ENCODE peak calls at places on chromosomes 1 and 21, in ten cellular contexts. One of them, this sample, is unnamed.

GRCh38 chr1:175742790-175743459 is 470 bp downstream of the TNR start:
- DNase-seq in breast epithelium: no peak
- DNase-seq in nephron progenitor cell: peak
- DNase-seq in Caki2: peak
- DNase-seq in HS-5: no peak
- DNase-seq in stimulated activated CD4-positive, alpha-beta T cell treated with anti-CD3 and anti-CD28 coated beads, Interleukin-4, amount 100 ng/mL, for 48 hours: no peak
- DNase-seq in T follicular helper cell: no peak
- DNase-seq in activated CD4-positive, CD25-positive, alpha-beta regulatory T cell treated with anti-CD3 and anti-CD28 coated beads, Interleukin-2, amount 50 U/mL, for 72 hours: no peak
- DNase-seq in cardiac fibroblast: peak
- DNase-seq in CD8-positive, alpha-beta T cell: no peak
- DNase-seq in this sample: no peak

GRCh38 chr1:167533851-167534300 is 15.5 kb upstream of the CD247 start:
- DNase-seq in breast epithelium: peak
- DNase-seq in nephron progenitor cell: peak
- DNase-seq in Caki2: peak
- DNase-seq in HS-5: no peak
- DNase-seq in stimulated activated CD4-positive, alpha-beta T cell treated with anti-CD3 and anti-CD28 coated beads, Interleukin-4, amount 100 ng/mL, for 48 hours: peak
- DNase-seq in T follicular helper cell: peak
- DNase-seq in activated CD4-positive, CD25-positive, alpha-beta regulatory T cell treated with anti-CD3 and anti-CD28 coated beads, Interleukin-2, amount 50 U/mL, for 72 hours: peak
- DNase-seq in cardiac fibroblast: peak
- DNase-seq in CD8-positive, alpha-beta T cell: peak
- DNase-seq in this sample: peak

GRCh38 chr1:145997156-145998023 is 1.0 kb upstream of the TXNIP start:
- DNase-seq in breast epithelium: no peak
- DNase-seq in nephron progenitor cell: peak
- DNase-seq in Caki2: no peak
- DNase-seq in HS-5: no peak
- DNase-seq in stimulated activated CD4-positive, alpha-beta T cell treated with anti-CD3 and anti-CD28 coated beads, Interleukin-4, amount 100 ng/mL, for 48 hours: no peak
- DNase-seq in T follicular helper cell: peak
- DNase-seq in activated CD4-positive, CD25-positive, alpha-beta regulatory T cell treated with anti-CD3 and anti-CD28 coated beads, Interleukin-2, amount 50 U/mL, for 72 hours: peak
- DNase-seq in cardiac fibroblast: peak
- DNase-seq in CD8-positive, alpha-beta T cell: peak
- DNase-seq in this sample: peak

GRCh38 chr1:19504796-19505693 is 19.7 kb upstream of the CAPZB start:
- DNase-seq in breast epithelium: no peak
- DNase-seq in nephron progenitor cell: no peak
- DNase-seq in Caki2: peak
- DNase-seq in HS-5: peak
- DNase-seq in stimulated activated CD4-positive, alpha-beta T cell treated with anti-CD3 and anti-CD28 coated beads, Interleukin-4, amount 100 ng/mL, for 48 hours: no peak
- DNase-seq in T follicular helper cell: no peak
- DNase-seq in activated CD4-positive, CD25-positive, alpha-beta regulatory T cell treated with anti-CD3 and anti-CD28 coated beads, Interleukin-2, amount 50 U/mL, for 72 hours: no peak
- DNase-seq in cardiac fibroblast: peak
- DNase-seq in CD8-positive, alpha-beta T cell: no peak
- DNase-seq in this sample: no peak

GRCh38 chr1:182600036-182600713 is 4.0 kb downstream of the RGS16 start:
- DNase-seq in breast epithelium: no peak
- DNase-seq in nephron progenitor cell: no peak
- DNase-seq in Caki2: no peak
- DNase-seq in HS-5: no peak
- DNase-seq in stimulated activated CD4-positive, alpha-beta T cell treated with anti-CD3 and anti-CD28 coated beads, Interleukin-4, amount 100 ng/mL, for 48 hours: no peak
- DNase-seq in T follicular helper cell: no peak
- DNase-seq in activated CD4-positive, CD25-positive, alpha-beta regulatory T cell treated with anti-CD3 and anti-CD28 coated beads, Interleukin-2, amount 50 U/mL, for 72 hours: no peak
- DNase-seq in cardiac fibroblast: no peak
- DNase-seq in CD8-positive, alpha-beta T cell: no peak
- DNase-seq in this sample: no peak

GRCh38 chr21:31803039-31804007 is 69.5 kb upstream of the HUNK start:
- DNase-seq in breast epithelium: no peak
- DNase-seq in nephron progenitor cell: no peak
- DNase-seq in Caki2: no peak
- DNase-seq in HS-5: no peak
- DNase-seq in stimulated activated CD4-positive, alpha-beta T cell treated with anti-CD3 and anti-CD28 coated beads, Interleukin-4, amount 100 ng/mL, for 48 hours: no peak
- DNase-seq in T follicular helper cell: no peak
- DNase-seq in activated CD4-positive, CD25-positive, alpha-beta regulatory T cell treated with anti-CD3 and anti-CD28 coated beads, Interleukin-2, amount 50 U/mL, for 72 hours: no peak
- DNase-seq in cardiac fibroblast: no peak
- DNase-seq in CD8-positive, alpha-beta T cell: no peak
- DNase-seq in this sample: no peak

GRCh38 chr21:31752352-31752751 is 20.4 kb upstream of the SCAF4 start:
- DNase-seq in breast epithelium: no peak
- DNase-seq in nephron progenitor cell: no peak
- DNase-seq in Caki2: no peak
- DNase-seq in HS-5: peak
- DNase-seq in stimulated activated CD4-positive, alpha-beta T cell treated with anti-CD3 and anti-CD28 coated beads, Interleukin-4, amount 100 ng/mL, for 48 hours: no peak
- DNase-seq in T follicular helper cell: no peak
- DNase-seq in activated CD4-positive, CD25-positive, alpha-beta regulatory T cell treated with anti-CD3 and anti-CD28 coated beads, Interleukin-2, amount 50 U/mL, for 72 hours: no peak
- DNase-seq in cardiac fibroblast: peak
- DNase-seq in CD8-positive, alpha-beta T cell: no peak
- DNase-seq in this sample: no peak

GRCh38 chr1:193539731-193540459 is 353.5 kb upstream of the B3GALT2 start:
- DNase-seq in breast epithelium: no peak
- DNase-seq in nephron progenitor cell: no peak
- DNase-seq in Caki2: no peak
- DNase-seq in HS-5: no peak
- DNase-seq in stimulated activated CD4-positive, alpha-beta T cell treated with anti-CD3 and anti-CD28 coated beads, Interleukin-4, amount 100 ng/mL, for 48 hours: no peak
- DNase-seq in T follicular helper cell: no peak
- DNase-seq in activated CD4-positive, CD25-positive, alpha-beta regulatory T cell treated with anti-CD3 and anti-CD28 coated beads, Interleukin-2, amount 50 U/mL, for 72 hours: no peak
- DNase-seq in cardiac fibroblast: no peak
- DNase-seq in CD8-positive, alpha-beta T cell: no peak
- DNase-seq in this sample: no peak

GRCh38 chr1:8415526-8416278 is 97.8 kb downstream of the SLC45A1 start:
- DNase-seq in breast epithelium: no peak
- DNase-seq in nephron progenitor cell: no peak
- DNase-seq in Caki2: no peak
- DNase-seq in HS-5: no peak
- DNase-seq in stimulated activated CD4-positive, alpha-beta T cell treated with anti-CD3 and anti-CD28 coated beads, Interleukin-4, amount 100 ng/mL, for 48 hours: no peak
- DNase-seq in T follicular helper cell: no peak
- DNase-seq in activated CD4-positive, CD25-positive, alpha-beta regulatory T cell treated with anti-CD3 and anti-CD28 coated beads, Interleukin-2, amount 50 U/mL, for 72 hours: no peak
- DNase-seq in cardiac fibroblast: peak
- DNase-seq in CD8-positive, alpha-beta T cell: no peak
- DNase-seq in this sample: no peak

GRCh38 chr1:188237573-188238353 is 1409.0 kb downstream of the PLA2G4A start:
- DNase-seq in breast epithelium: no peak
- DNase-seq in nephron progenitor cell: no peak
- DNase-seq in Caki2: no peak
- DNase-seq in HS-5: peak
- DNase-seq in stimulated activated CD4-positive, alpha-beta T cell treated with anti-CD3 and anti-CD28 coated beads, Interleukin-4, amount 100 ng/mL, for 48 hours: no peak
- DNase-seq in T follicular helper cell: no peak
- DNase-seq in activated CD4-positive, CD25-positive, alpha-beta regulatory T cell treated with anti-CD3 and anti-CD28 coated beads, Interleukin-2, amount 50 U/mL, for 72 hours: no peak
- DNase-seq in cardiac fibroblast: peak
- DNase-seq in CD8-positive, alpha-beta T cell: no peak
- DNase-seq in this sample: no peak

GRCh38 chr1:235503333-235504121 is 725 bp downstream of the B3GALNT2 start:
- DNase-seq in breast epithelium: peak
- DNase-seq in nephron progenitor cell: peak
- DNase-seq in Caki2: peak
- DNase-seq in HS-5: peak
- DNase-seq in stimulated activated CD4-positive, alpha-beta T cell treated with anti-CD3 and anti-CD28 coated beads, Interleukin-4, amount 100 ng/mL, for 48 hours: peak
- DNase-seq in T follicular helper cell: no peak
- DNase-seq in activated CD4-positive, CD25-positive, alpha-beta regulatory T cell treated with anti-CD3 and anti-CD28 coated beads, Interleukin-2, amount 50 U/mL, for 72 hours: peak
- DNase-seq in cardiac fibroblast: peak
- DNase-seq in CD8-positive, alpha-beta T cell: no peak
- DNase-seq in this sample: peak

GRCh38 chr1:1320666-1321448 is 3.6 kb downstream of the INTS11 start:
- DNase-seq in breast epithelium: no peak
- DNase-seq in nephron progenitor cell: no peak
- DNase-seq in Caki2: no peak
- DNase-seq in HS-5: no peak
- DNase-seq in stimulated activated CD4-positive, alpha-beta T cell treated with anti-CD3 and anti-CD28 coated beads, Interleukin-4, amount 100 ng/mL, for 48 hours: no peak
- DNase-seq in T follicular helper cell: no peak
- DNase-seq in activated CD4-positive, CD25-positive, alpha-beta regulatory T cell treated with anti-CD3 and anti-CD28 coated beads, Interleukin-2, amount 50 U/mL, for 72 hours: no peak
- DNase-seq in cardiac fibroblast: no peak
- DNase-seq in CD8-positive, alpha-beta T cell: no peak
- DNase-seq in this sample: no peak

GRCh38 chr1:165905853-165906252 is 78.4 kb downstream of the UCK2 start:
- DNase-seq in breast epithelium: no peak
- DNase-seq in nephron progenitor cell: no peak
- DNase-seq in Caki2: no peak
- DNase-seq in HS-5: no peak
- DNase-seq in stimulated activated CD4-positive, alpha-beta T cell treated with anti-CD3 and anti-CD28 coated beads, Interleukin-4, amount 100 ng/mL, for 48 hours: no peak
- DNase-seq in T follicular helper cell: no peak
- DNase-seq in activated CD4-positive, CD25-positive, alpha-beta regulatory T cell treated with anti-CD3 and anti-CD28 coated beads, Interleukin-2, amount 50 U/mL, for 72 hours: no peak
- DNase-seq in cardiac fibroblast: no peak
- DNase-seq in CD8-positive, alpha-beta T cell: no peak
- DNase-seq in this sample: no peak

GRCh38 chr1:48203287-48203900 is 19.1 kb upstream of the SLC5A9 start:
- DNase-seq in breast epithelium: no peak
- DNase-seq in nephron progenitor cell: peak
- DNase-seq in Caki2: peak
- DNase-seq in HS-5: no peak
- DNase-seq in stimulated activated CD4-positive, alpha-beta T cell treated with anti-CD3 and anti-CD28 coated beads, Interleukin-4, amount 100 ng/mL, for 48 hours: no peak
- DNase-seq in T follicular helper cell: no peak
- DNase-seq in activated CD4-positive, CD25-positive, alpha-beta regulatory T cell treated with anti-CD3 and anti-CD28 coated beads, Interleukin-2, amount 50 U/mL, for 72 hours: no peak
- DNase-seq in cardiac fibroblast: peak
- DNase-seq in CD8-positive, alpha-beta T cell: no peak
- DNase-seq in this sample: peak

GRCh38 chr1:173476197-173476663 is 905 bp upstream of the PRDX6 start:
- DNase-seq in breast epithelium: no peak
- DNase-seq in nephron progenitor cell: no peak
- DNase-seq in Caki2: peak
- DNase-seq in HS-5: no peak
- DNase-seq in stimulated activated CD4-positive, alpha-beta T cell treated with anti-CD3 and anti-CD28 coated beads, Interleukin-4, amount 100 ng/mL, for 48 hours: no peak
- DNase-seq in T follicular helper cell: no peak
- DNase-seq in activated CD4-positive, CD25-positive, alpha-beta regulatory T cell treated with anti-CD3 and anti-CD28 coated beads, Interleukin-2, amount 50 U/mL, for 72 hours: no peak
- DNase-seq in cardiac fibroblast: no peak
- DNase-seq in CD8-positive, alpha-beta T cell: no peak
- DNase-seq in this sample: no peak

GRCh38 chr1:235511470-235512240 is 7.4 kb upstream of the B3GALNT2 start:
- DNase-seq in breast epithelium: no peak
- DNase-seq in nephron progenitor cell: no peak
- DNase-seq in Caki2: no peak
- DNase-seq in HS-5: no peak
- DNase-seq in stimulated activated CD4-positive, alpha-beta T cell treated with anti-CD3 and anti-CD28 coated beads, Interleukin-4, amount 100 ng/mL, for 48 hours: no peak
- DNase-seq in T follicular helper cell: no peak
- DNase-seq in activated CD4-positive, CD25-positive, alpha-beta regulatory T cell treated with anti-CD3 and anti-CD28 coated beads, Interleukin-2, amount 50 U/mL, for 72 hours: no peak
- DNase-seq in cardiac fibroblast: peak
- DNase-seq in CD8-positive, alpha-beta T cell: no peak
- DNase-seq in this sample: no peak

GRCh38 chr21:33901421-33902288 is 13.9 kb downstream of the ATP5PO start:
- DNase-seq in breast epithelium: peak
- DNase-seq in nephron progenitor cell: peak
- DNase-seq in Caki2: peak
- DNase-seq in HS-5: no peak
- DNase-seq in stimulated activated CD4-positive, alpha-beta T cell treated with anti-CD3 and anti-CD28 coated beads, Interleukin-4, amount 100 ng/mL, for 48 hours: no peak
- DNase-seq in T follicular helper cell: no peak
- DNase-seq in activated CD4-positive, CD25-positive, alpha-beta regulatory T cell treated with anti-CD3 and anti-CD28 coated beads, Interleukin-2, amount 50 U/mL, for 72 hours: no peak
- DNase-seq in cardiac fibroblast: peak
- DNase-seq in CD8-positive, alpha-beta T cell: no peak
- DNase-seq in this sample: peak

GRCh38 chr1:115052454-115053083 is 22.9 kb downstream of the TSHB start:
- DNase-seq in breast epithelium: peak
- DNase-seq in nephron progenitor cell: peak
- DNase-seq in Caki2: peak
- DNase-seq in HS-5: no peak
- DNase-seq in stimulated activated CD4-positive, alpha-beta T cell treated with anti-CD3 and anti-CD28 coated beads, Interleukin-4, amount 100 ng/mL, for 48 hours: peak
- DNase-seq in T follicular helper cell: peak
- DNase-seq in activated CD4-positive, CD25-positive, alpha-beta regulatory T cell treated with anti-CD3 and anti-CD28 coated beads, Interleukin-2, amount 50 U/mL, for 72 hours: peak
- DNase-seq in cardiac fibroblast: peak
- DNase-seq in CD8-positive, alpha-beta T cell: peak
- DNase-seq in this sample: peak

GRCh38 chr1:1421147-1421906 is at the start of gene ANKRD65:
- DNase-seq in breast epithelium: peak
- DNase-seq in nephron progenitor cell: no peak
- DNase-seq in Caki2: no peak
- DNase-seq in HS-5: no peak
- DNase-seq in stimulated activated CD4-positive, alpha-beta T cell treated with anti-CD3 and anti-CD28 coated beads, Interleukin-4, amount 100 ng/mL, for 48 hours: no peak
- DNase-seq in T follicular helper cell: no peak
- DNase-seq in activated CD4-positive, CD25-positive, alpha-beta regulatory T cell treated with anti-CD3 and anti-CD28 coated beads, Interleukin-2, amount 50 U/mL, for 72 hours: no peak
- DNase-seq in cardiac fibroblast: no peak
- DNase-seq in CD8-positive, alpha-beta T cell: no peak
- DNase-seq in this sample: peak

GRCh38 chr1:67524143-67525052 is 94.2 kb upstream of the SERBP1 start:
- DNase-seq in breast epithelium: no peak
- DNase-seq in nephron progenitor cell: no peak
- DNase-seq in Caki2: no peak
- DNase-seq in HS-5: no peak
- DNase-seq in stimulated activated CD4-positive, alpha-beta T cell treated with anti-CD3 and anti-CD28 coated beads, Interleukin-4, amount 100 ng/mL, for 48 hours: no peak
- DNase-seq in T follicular helper cell: no peak
- DNase-seq in activated CD4-positive, CD25-positive, alpha-beta regulatory T cell treated with anti-CD3 and anti-CD28 coated beads, Interleukin-2, amount 50 U/mL, for 72 hours: no peak
- DNase-seq in cardiac fibroblast: peak
- DNase-seq in CD8-positive, alpha-beta T cell: no peak
- DNase-seq in this sample: no peak

This sample was measured in NCI-H1694 treated with DMSO at 0.1 percent for 48 hours.